ENCODE peak calls at places on chromosomes 2 and 18, in six cellular contexts. G is esophagus muscularis mucosa, A is right atrium auricular region, O is upper lobe of right lung, S is prostate gland, K is cardiac muscle cell. Q is an unnamed sample.
A peak's percentile ranks its signal among the peaks of the same experiment; 100 is the strongest.

GRCh38 chr2:109030870-109031480 is 42.0 kb upstream of the EDAR start:
- DNase-seq in G (no peak), A (no peak), O (no peak), S (no peak), K (no peak), Q (no peak)

GRCh38 chr2:65316072-65316471 is 88.4 kb downstream of the ACTR2 start:
- DNase-seq in G (peak; percentile 94), A (peak; percentile 78), O (no peak), S (peak; percentile 94), K (peak; percentile 72), Q (no peak)

GRCh38 chr2:55051026-55051866 is 995 bp upstream of the RTN4 start:
- DNase-seq in G (no peak), A (peak; percentile 89), O (no peak), S (peak; percentile 58), K (peak; percentile 98), Q (no peak)

GRCh38 chr2:127690696-127691095 is 10.6 kb upstream of the SFT2D3 start:
- DNase-seq in G (no peak), A (peak; percentile 36), O (no peak), S (no peak), K (no peak), Q (no peak)

GRCh38 chr2:72543527-72544216 is 282.2 kb downstream of the EXOC6B start:
- DNase-seq in G (no peak), A (no peak), O (no peak), S (no peak), K (no peak), Q (no peak)

GRCh38 chr2:239305771-239306170 is 95.0 kb downstream of the HDAC4 start:
- DNase-seq in G (no peak), A (no peak), O (no peak), S (no peak), K (no peak), Q (no peak)

GRCh38 chr2:147567131-147567530 is 277.7 kb upstream of the ACVR2A start:
- DNase-seq in G (no peak), A (no peak), O (no peak), S (no peak), K (peak; percentile 13), Q (no peak)

GRCh38 chr18:56501896-56502295 is 136.5 kb downstream of the TXNL1 start:
- DNase-seq in G (no peak), A (no peak), O (no peak), S (peak; percentile 7), K (peak; percentile 80), Q (no peak)

GRCh38 chr2:129459200-129459876 is 520.1 kb upstream of the RAB6C start:
- DNase-seq in G (peak; percentile 72), A (no peak), O (no peak), S (no peak), K (no peak), Q (peak; percentile 76)

GRCh38 chr2:43225093-43225787 is 1.2 kb downstream of the ZFP36L2 start:
- DNase-seq in G (no peak), A (no peak), O (peak; percentile 83), S (peak; percentile 37), K (peak; percentile 83), Q (no peak)

GRCh38 chr2:43224131-43224570 is 2.3 kb downstream of the ZFP36L2 start:
- DNase-seq in G (no peak), A (no peak), O (peak; percentile 86), S (peak; percentile 51), K (peak; percentile 87), Q (no peak)

GRCh38 chr2:43225788-43226557 is 433 bp downstream of the ZFP36L2 start:
- DNase-seq in G (no peak), A (no peak), O (peak; percentile 92), S (peak; percentile 37), K (no peak), Q (no peak)

GRCh38 chr2:43223412-43224040 is 2.9 kb downstream of the ZFP36L2 start:
- DNase-seq in G (no peak), A (no peak), O (no peak), S (no peak), K (peak; percentile 57), Q (no peak)

DNA sequence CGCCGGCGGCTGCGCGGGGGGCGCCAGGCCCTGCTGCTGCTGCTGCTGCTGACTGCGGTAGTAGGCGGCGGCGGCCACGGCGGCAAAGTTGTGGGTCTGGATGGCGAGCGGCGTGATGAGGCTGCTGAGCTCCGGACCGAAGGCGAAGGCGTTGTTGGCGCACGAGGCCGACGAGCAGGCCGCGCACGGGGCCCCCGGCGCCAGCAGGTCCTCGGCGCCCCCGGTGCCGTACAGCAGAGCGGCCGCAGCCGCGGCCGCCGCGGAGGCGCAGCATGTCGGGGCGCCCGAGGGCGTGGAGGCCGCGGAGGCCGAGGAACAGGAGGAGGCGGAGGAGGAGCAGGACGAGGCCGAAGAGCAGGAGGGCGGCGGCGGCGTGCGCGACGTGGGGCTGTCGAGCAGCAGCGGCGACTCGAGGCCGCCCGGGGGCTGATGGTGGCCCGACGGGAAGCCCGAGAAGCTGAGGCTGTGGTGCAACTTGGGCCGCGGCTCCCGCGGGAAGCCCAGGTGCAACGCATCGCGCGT is 1.8 kb downstream of the ZFP36L2 start:
- DNase-seq in G (no peak), A (no peak), O (peak; percentile 75), S (no peak), K (peak; percentile 64), Q (no peak)
- H3K27ac ChIP-seq in G (peak overlapping the region; percentile 100), A (peak overlapping the region; percentile 99), O (peak overlapping the region; percentile 98), S (peak overlapping the region; percentile 99), K (peak overlapping the region; percentile 94), Q (peak overlapping the region; percentile 99)

GRCh38 chr2:43041661-43042360 is 184.6 kb downstream of the ZFP36L2 start:
- DNase-seq in G (no peak), A (no peak), O (peak; percentile 49), S (peak; percentile 38), K (peak; percentile 95), Q (no peak)
- H3K4me1 ChIP-seq in G (peaks cover 33% of the 10 kb centered on the region), A (peaks cover 23% of the 10 kb centered on the region), O (peaks cover 5% of the 10 kb centered on the region), S (no peaks in the 10 kb centered on the region), K (peaks cover 13% of the 10 kb centered on the region), Q (peaks cover 67% of the 10 kb centered on the region)

DNA sequence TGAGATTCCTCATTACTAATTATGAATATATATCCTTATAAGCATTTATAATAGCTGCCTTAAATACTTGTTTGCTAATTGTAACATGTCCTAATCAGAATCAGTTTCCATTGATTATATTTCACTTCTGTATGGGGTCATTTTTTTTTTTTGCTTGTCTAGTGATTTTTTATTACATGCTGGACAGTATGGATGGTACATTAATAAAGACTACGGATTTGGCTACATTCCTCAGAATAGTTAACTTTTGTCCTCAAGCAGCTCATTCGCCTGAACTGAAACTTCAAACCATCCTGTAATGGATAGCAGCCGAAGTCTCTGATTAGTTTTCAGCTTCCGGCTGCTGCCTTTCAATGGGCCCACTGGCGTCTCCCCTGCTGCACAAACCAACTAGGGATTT is 11.7 kb downstream of the TGIF1 start:
- DNase-seq in G (no peak), A (no peak), O (no peak), S (no peak), K (no peak), Q (no peak)
- H3K27ac ChIP-seq in G (no peak overlapping the region), A (no peak overlapping the region), O (no peak overlapping the region), S (no peak overlapping the region), K (peak overlapping the region; percentile 25), Q (no peak overlapping the region)

GRCh38 chr2:11742702-11743530 is 3.5 kb upstream of the LPIN1 start:
- DNase-seq in G (no peak), A (no peak), O (no peak), S (no peak), K (no peak), Q (no peak)

GRCh38 chr2:11744631-11745394 is 1.6 kb upstream of the LPIN1 start:
- DNase-seq in G (no peak), A (no peak), O (no peak), S (no peak), K (peak; percentile 52), Q (no peak)

GRCh38 chr2:11742317-11742701 is 4.1 kb upstream of the LPIN1 start:
- DNase-seq in G (no peak), A (no peak), O (no peak), S (no peak), K (no peak), Q (no peak)

GRCh38 chr2:11743846-11744553 is 2.4 kb upstream of the LPIN1 start:
- DNase-seq in G (peak; percentile 95), A (peak; percentile 96), O (peak; percentile 95), S (peak; percentile 94), K (peak; percentile 100), Q (peak; percentile 99)

DNA sequence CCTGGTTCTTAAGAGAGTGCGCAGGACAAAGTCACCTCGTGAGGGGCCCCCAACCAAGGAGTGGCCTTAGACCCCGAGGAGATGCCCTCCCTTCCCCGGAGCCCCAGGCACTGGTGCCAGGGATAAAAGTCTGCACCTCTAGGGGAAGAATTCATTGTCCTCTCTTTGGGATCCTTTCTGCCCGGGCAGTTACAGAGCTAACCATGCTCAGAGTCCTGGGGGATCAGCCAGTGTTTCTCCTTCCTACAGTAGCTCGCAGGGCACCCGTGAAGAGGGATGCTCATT is 3.0 kb upstream of the LPIN1 start:
- DNase-seq in G (no peak), A (no peak), O (no peak), S (no peak), K (no peak), Q (no peak)
- H3K4me1 ChIP-seq in G (peaks cover 60% of the 10 kb centered on the region), A (peaks cover 54% of the 10 kb centered on the region), O (peaks cover 51% of the 10 kb centered on the region), S (no peaks in the 10 kb centered on the region), K (peaks cover 39% of the 10 kb centered on the region), Q (peaks cover 38% of the 10 kb centered on the region)

Q was measured in vagina.